ENCODE peak calls at places on chromosomes 16 and 17, in ten cellular contexts. I is suprapubic skin; F is CD4-positive, alpha-beta memory T cell; Y is tibial artery; O is SJSA1; R is GM23248; D is CD8-positive, alpha-beta memory T cell; V is tibial nerve; W is neuronal stem cell; M is effector memory CD4-positive, alpha-beta T cell. C is an unnamed sample.

GRCh38 chr17:67779098-67779672 is 46.1 kb upstream of the BPTF start:
- DNase-seq in M (no peak), F (peak; percentile 10), R (peak; percentile 47), D (no peak), V (peak; percentile 39), Y (peak; percentile 39), O (no peak), I (no peak), W (peak; percentile 20), C (peak; percentile 70)

GRCh38 chr17:34486781-34487180 is 92.6 kb upstream of the TMEM132E start:
- DNase-seq in W (no peak), R (no peak), I (no peak), D (no peak), O (no peak), F (no peak), M (no peak), V (no peak), Y (no peak), C (no peak)

GRCh38 chr17:27339836-27340550 is 46.1 kb downstream of the WSB1 start:
- DNase-seq in F (no peak), R (peak; percentile 46), O (no peak), D (no peak), Y (no peak), I (no peak), M (no peak), V (no peak), W (no peak), C (no peak)

GRCh38 chr17:4249452-4250029 is 14.2 kb downstream of the ANKFY1 start:
- DNase-seq in I (no peak), W (peak; percentile 8), O (no peak), F (peak; percentile 19), Y (no peak), R (peak; percentile 70), D (no peak), V (no peak), M (no peak), C (no peak)

GRCh38 chr17:44501866-44502265 is 1.3 kb downstream of the GPATCH8 start:
- DNase-seq in F (no peak), D (no peak), M (no peak), Y (no peak), V (no peak), I (no peak), R (peak; percentile 49), W (no peak), O (no peak), C (no peak)

GRCh38 chr17:4947411-4948165 is 742 bp downstream of the PFN1 start:
- DNase-seq in W (peak; percentile 59), Y (peak; percentile 45), V (peak; percentile 32), F (peak; percentile 63), O (peak; percentile 80), R (peak; percentile 68), M (peak; percentile 42), I (no peak), D (peak; percentile 56), C (peak; percentile 48)

GRCh38 chr17:57902800-57903759 is 52.1 kb downstream of the CUEDC1 start:
- DNase-seq in F (no peak), Y (peak; percentile 92), W (no peak), I (peak; percentile 92), O (peak; percentile 93), M (no peak), V (peak; percentile 63), R (peak; percentile 93), D (no peak), C (peak; percentile 98)

GRCh38 chr16:53766304-53767016 is 62.5 kb downstream of the FTO start:
- DNase-seq in I (no peak), O (no peak), Y (no peak), R (peak; percentile 80), D (no peak), F (no peak), V (no peak), M (no peak), W (no peak), C (no peak)

GRCh38 chr16:27770271-27771196 is 220.6 kb downstream of the KATNIP start:
- DNase-seq in D (no peak), V (no peak), R (no peak), W (no peak), O (no peak), F (no peak), Y (no peak), M (no peak), I (no peak), C (no peak)

GRCh38 chr17:5630434-5630833 is 46.1 kb upstream of the NLRP1 start:
- DNase-seq in Y (no peak), W (no peak), D (no peak), F (no peak), R (peak; percentile 95), V (no peak), I (no peak), M (no peak), O (no peak), C (no peak)

DNA sequence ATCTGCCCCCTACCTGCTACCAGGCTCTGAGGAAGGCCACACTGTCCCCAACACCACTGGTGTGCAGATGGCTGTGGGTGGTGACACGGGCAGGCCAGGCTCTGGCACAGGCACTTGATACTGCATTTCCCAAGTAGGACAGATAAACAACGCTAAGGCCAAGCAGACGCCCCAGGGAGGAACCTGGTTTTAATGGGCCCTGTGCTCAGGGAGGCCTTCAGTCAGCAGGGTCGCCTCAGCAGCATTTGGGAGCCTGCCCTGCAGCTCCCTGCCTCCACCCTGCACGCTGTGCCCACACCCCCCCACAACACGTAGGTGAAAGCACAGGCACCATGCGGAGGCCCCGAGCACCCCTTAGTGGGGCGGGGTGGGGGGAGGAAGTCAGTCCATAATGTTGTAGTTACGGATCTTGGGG is 3.3 kb upstream of the FASN start:
- DNase-seq in R (no peak), V (no peak), F (no peak), Y (no peak), O (no peak), D (no peak), I (no peak), W (no peak), M (no peak), C (no peak)
- H3K27ac ChIP-seq in R (no peak overlapping the region), V (peak overlapping the region; percentile 86), F (no peak overlapping the region), Y (peak overlapping the region; percentile 23), O (no peak overlapping the region), D (no peak overlapping the region), I (peak overlapping the region; percentile 97), W (no peak overlapping the region), M (no peak overlapping the region), C (peak overlapping the region; percentile 54)

DNA sequence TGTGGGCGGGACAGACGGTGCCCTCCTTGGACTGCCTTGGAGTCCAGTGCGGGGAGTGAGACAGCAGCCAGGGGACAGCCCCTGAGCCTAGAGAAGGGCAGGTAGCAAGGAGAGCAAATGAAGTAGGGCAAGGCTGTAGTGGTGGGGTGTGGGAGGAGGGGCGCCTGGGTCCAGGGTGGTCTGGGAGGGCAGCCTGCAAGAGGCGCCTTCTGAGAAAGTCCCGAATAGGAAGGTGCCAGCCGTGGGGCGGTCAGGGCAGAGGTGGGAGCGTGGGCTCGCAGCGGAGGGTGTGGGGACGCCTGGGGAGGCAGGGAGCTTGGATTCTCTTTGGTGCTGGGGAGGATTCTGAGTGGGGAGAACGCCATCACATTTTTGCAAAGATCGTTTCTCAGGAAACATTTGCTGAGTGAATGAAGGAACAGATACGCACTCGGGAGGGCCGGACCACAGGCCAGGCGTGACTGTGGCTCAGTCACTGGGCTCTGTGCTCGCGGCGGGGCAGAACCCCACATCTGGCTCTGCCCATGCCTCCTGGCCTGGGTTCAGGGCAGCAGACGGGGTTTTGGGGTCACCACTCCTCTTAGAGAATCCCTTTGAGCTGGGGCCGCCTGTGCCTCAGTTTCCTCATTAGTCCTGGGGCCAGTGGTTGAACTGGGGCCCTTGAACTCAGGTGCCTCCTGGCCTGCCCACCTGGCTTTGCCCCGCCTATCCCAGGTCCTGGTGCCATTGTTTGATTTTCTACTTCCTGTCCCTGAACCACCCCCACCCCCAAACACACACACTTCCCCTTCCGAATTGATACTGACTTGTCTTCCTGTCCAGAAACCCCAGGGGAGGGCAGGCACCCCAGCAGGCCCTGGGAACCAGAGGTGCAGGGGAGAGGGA is 4.2 kb downstream of the SNN start:
- DNase-seq in V (no peak), O (no peak), D (no peak), M (no peak), I (no peak), R (no peak), Y (no peak), W (no peak), F (peak; percentile 44), C (no peak)
- H3K27ac ChIP-seq in V (peak overlapping the region; percentile 95), O (no peak overlapping the region), D (no peak overlapping the region), M (peak overlapping the region; percentile 12), I (no peak overlapping the region), R (no peak overlapping the region), Y (peak overlapping the region; percentile 62), W (no peak overlapping the region), F (no peak overlapping the region), C (peak overlapping the region; percentile 53)

GRCh38 chr17:81581758-81582157 is 29.6 kb upstream of the FAAP100 start:
- DNase-seq in W (no peak), F (no peak), I (no peak), O (no peak), D (no peak), Y (no peak), V (no peak), R (no peak), M (no peak), C (no peak)
- H3K27ac ChIP-seq in W (no peak overlapping the region), F (no peak overlapping the region), I (no peak overlapping the region), O (no peak overlapping the region), D (no peak overlapping the region), Y (no peak overlapping the region), V (no peak overlapping the region), R (peak overlapping the region; percentile 77), M (no peak overlapping the region), C (no peak overlapping the region)

DNA sequence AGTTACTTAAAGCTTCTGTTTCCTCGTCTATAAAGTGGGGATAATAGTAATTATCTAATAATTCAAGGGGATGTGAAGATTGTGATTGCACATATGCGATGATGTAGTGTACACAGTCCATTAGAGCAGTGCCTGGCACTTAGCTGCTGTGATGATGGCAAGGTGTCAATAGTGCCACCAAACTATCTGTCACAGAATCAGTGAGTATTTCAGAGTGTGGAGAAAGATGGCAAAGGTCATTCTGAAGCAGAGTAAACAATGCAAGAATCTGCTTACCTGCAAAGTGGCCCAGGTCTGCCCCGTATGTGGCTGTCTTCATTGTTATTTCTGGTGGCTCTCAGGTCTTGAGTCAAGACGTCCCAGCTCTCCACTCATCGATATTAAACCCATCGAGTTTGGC is 15.1 kb downstream of the SYT17 start:
- DNase-seq in Y (no peak), O (no peak), I (no peak), F (no peak), M (no peak), V (no peak), W (no peak), D (no peak), R (no peak), C (no peak)
- H3K27ac ChIP-seq in Y (no peak overlapping the region), O (no peak overlapping the region), I (no peak overlapping the region), F (no peak overlapping the region), M (no peak overlapping the region), V (peak overlapping the region; percentile 50), W (no peak overlapping the region), D (no peak overlapping the region), R (no peak overlapping the region), C (peak overlapping the region; percentile 64)

DNA sequence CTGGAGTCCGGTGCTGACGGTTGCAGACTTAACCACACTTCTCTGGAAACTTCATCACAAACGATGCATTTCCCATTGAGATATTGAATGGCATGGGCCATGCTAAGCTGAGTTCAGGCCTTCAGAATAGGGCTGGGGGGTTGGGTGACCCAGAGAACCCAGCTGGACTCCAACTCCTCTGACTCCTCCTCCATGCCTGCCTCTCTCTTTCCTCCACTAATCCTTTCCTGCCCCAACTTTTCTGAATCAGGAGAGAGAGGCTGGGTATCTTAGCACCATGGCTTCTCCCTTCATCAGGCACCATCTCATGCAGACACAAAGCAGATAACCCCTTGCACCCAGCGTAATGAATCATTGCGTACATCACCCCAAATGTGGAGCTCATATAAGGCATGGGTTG is 193.6 kb downstream of the ZNF18 start:
- DNase-seq in O (no peak), V (no peak), I (no peak), Y (no peak), W (no peak), M (no peak), R (no peak), D (no peak), F (no peak), C (no peak)
- H3K27ac ChIP-seq in O (no peak overlapping the region), V (no peak overlapping the region), I (no peak overlapping the region), Y (no peak overlapping the region), W (no peak overlapping the region), M (no peak overlapping the region), R (no peak overlapping the region), D (no peak overlapping the region), F (no peak overlapping the region), C (no peak overlapping the region)